ENCODE peak calls at places on chromosomes 3 and 15, in four cellular contexts. Z is SK-N-SH, Q is upper lobe of left lung, F is spleen. P is an unnamed sample. For H3K4me1, the result is how much of the 10 kb centered on the place peaks cover.

GRCh38 chr3:179068779-179069530 is 2.7 kb downstream of the ZMAT3 start:
- DNase-seq in Z (peak), Q (no peak), F (no peak), P (no peak)

GRCh38 chr3:123663977-123664376 is 79.1 kb upstream of the HACD2 start:
- DNase-seq in Z (no peak), Q (peak), F (no peak), P (no peak)

GRCh38 chr3:133859381-133860245 is 36.1 kb downstream of the RAB6B start:
- DNase-seq in Z (no peak), Q (no peak), F (no peak), P (no peak)

GRCh38 chr15:73388256-73388781 is 19.6 kb upstream of the HCN4 start:
- DNase-seq in Z (no peak), Q (no peak), F (no peak), P (peak)

GRCh38 chr15:100650685-100651084 is 48.3 kb downstream of the ASB7 start:
- DNase-seq in Z (no peak), Q (no peak), F (no peak), P (no peak)

GRCh38 chr15:84981711-84982300 is at the start of gene PDE8A:
- DNase-seq in Z (peak), Q (peak), F (no peak), P (peak)

GRCh38 chr3:23036728-23037127 is 166.4 kb upstream of the UBE2E2 start:
- DNase-seq in Z (no peak), Q (no peak), F (no peak), P (no peak)

GRCh38 chr15:26391556-26392229 is 381.2 kb downstream of the GABRB3 start:
- DNase-seq in Z (no peak), Q (no peak), F (no peak), P (no peak)

GRCh38 chr15:66714543-66714981 is 12.5 kb downstream of the SMAD6 start:
- DNase-seq in Z (no peak), Q (no peak), F (no peak), P (no peak)

GRCh38 chr3:149615731-149616221 is 42.0 kb downstream of the WWTR1 start:
- DNase-seq in Z (no peak), Q (no peak), F (no peak), P (no peak)

GRCh38 chr3:10468611-10469354 is 36.6 kb downstream of the ATP2B2 start:
- DNase-seq in Z (peak), Q (no peak), F (peak), P (no peak)

GRCh38 chr3:136120373-136121348 is 75.5 kb downstream of the MSL2 start:
- DNase-seq in Z (no peak), Q (no peak), F (no peak), P (no peak)

GRCh38 chr15:100559330-100559729 is 30.6 kb upstream of the CERS3 start:
- DNase-seq in Z (no peak), Q (no peak), F (no peak), P (peak)

GRCh38 chr15:92025717-92026270 is 172.3 kb downstream of the SLCO3A1 start:
- DNase-seq in Z (no peak), Q (no peak), F (no peak), P (no peak)

GRCh38 chr3:148150141-148150540 is 547.6 kb upstream of the AGTR1 start:
- DNase-seq in Z (no peak), Q (no peak), F (no peak), P (no peak)

GRCh38 chr3:149705416-149705815 is 46.9 kb downstream of the COMMD2 start:
- DNase-seq in Z (no peak), Q (no peak), F (no peak), P (no peak)

GRCh38 chr3:163939926-163940325 is 1138.4 kb downstream of the SI start:
- DNase-seq in Z (no peak), Q (no peak), F (no peak), P (no peak)

GRCh38 chr15:70024521-70024920 is 73.2 kb downstream of the TLE3 start:
- DNase-seq in Z (no peak), Q (no peak), F (peak), P (no peak)

GRCh38 chr3:159762981-159763465 is 225.6 kb upstream of the IL12A start:
- DNase-seq in Z (peak), Q (peak), F (peak), P (peak)

GRCh38 chr15:40279437-40280141 is 3.3 kb downstream of the ANKRD63 start:
- DNase-seq in Z (peak), Q (peak), F (peak), P (no peak)

GRCh38 chr3:52537165-52537635 is 795 bp downstream of the UQCC5 start:
- DNase-seq in Z (no peak), Q (no peak), F (no peak), P (no peak)

GRCh38 chr3:99920530-99921376 is 103.1 kb downstream of the CMSS1 start:
- DNase-seq in Z (no peak), Q (no peak), F (no peak), P (peak)

GRCh38 chr15:85504739-85505676 is 124.6 kb downstream of the AKAP13 start:
- DNase-seq in Z (peak), Q (no peak), F (no peak), P (no peak)

GRCh38 chr3:114299421-114299820 is 5.6 kb downstream of the TIGIT start:
- DNase-seq in Z (peak), Q (peak), F (no peak), P (no peak)

GRCh38 chr15:83283813-83284562 is 476 bp downstream of the BNC1 start:
- DNase-seq in Z (peak), Q (peak), F (no peak), P (no peak)

GRCh38 chr15:35393403-35393802 is 152.6 kb downstream of the DPH6 start:
- DNase-seq in Z (no peak), Q (no peak), F (no peak), P (no peak)

GRCh38 chr3:131701153-131701791 is 198.5 kb upstream of the MRPL3 start:
- DNase-seq in Z (no peak), Q (no peak), F (no peak), P (no peak)
- H3K4me1 ChIP-seq in Z (under half), Q (under half), F (under half), P (under half)

GRCh38 chr3:49554639-49555265 is 475 bp downstream of the BSN start:
- DNase-seq in Z (no peak), Q (peak), F (peak), P (no peak)
- TF ChIP-seq POLR2AphosphoS5 in Z (no peak), Q (no peak), F (no peak), P (no peak)

DNA sequence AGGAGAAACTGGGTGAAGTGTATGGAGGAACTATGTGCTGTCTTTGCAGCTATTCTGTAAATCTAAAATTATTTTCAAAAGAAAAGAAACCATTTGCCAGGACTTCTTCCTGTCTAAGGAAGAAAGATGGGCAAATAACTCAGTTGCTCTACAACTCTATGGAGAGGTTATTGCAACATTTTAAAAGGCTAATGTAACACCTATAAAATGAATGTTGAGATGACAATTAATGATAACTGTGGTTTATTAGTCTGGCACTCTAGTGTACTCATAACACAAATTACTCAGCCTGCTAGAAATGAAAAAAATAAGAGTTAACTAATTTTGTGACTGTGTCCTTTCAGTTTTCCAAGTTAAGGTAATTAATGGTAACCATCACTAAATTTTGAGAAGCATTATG is 32.3 kb downstream of the SLC4A7 start:
- DNase-seq in Z (no peak), Q (no peak), F (no peak), P (no peak)
- H3K27ac ChIP-seq in Z (no peak), Q (no peak), F (no peak), P (no peak)

DNA sequence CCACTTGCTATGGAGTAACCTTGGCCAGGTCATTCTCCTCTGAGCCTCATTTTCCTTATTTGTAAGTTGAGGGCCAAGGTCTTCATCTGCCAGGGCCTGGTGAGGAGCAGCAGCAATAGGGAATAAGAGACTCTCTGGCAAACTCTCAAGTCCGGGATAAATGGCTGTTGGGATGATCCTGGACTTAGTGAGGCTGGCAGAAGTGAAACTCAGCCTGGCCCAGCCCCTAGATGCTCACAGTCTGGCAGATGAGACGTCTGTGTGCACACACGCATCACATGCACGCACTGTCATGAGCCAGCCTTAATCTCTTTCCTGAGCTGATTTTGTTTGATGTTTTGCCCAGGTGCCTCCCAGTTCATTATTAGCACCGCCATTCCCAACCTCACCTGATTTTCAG is 26.8 kb downstream of the SLC6A6 start:
- DNase-seq in Z (no peak), Q (no peak), F (no peak), P (no peak)
- H3K4me1 ChIP-seq in Z (under half), Q (half or more), F (half or more), P (half or more)

GRCh38 chr3:185929192-185930151 is 8.3 kb downstream of the TRA2B start:
- DNase-seq in Z (no peak), Q (no peak), F (no peak), P (no peak)

GRCh38 chr3:185925353-185925752 is 12.5 kb downstream of the TRA2B start:
- DNase-seq in Z (no peak), Q (no peak), F (no peak), P (no peak)

GRCh38 chr3:185926445-185926844 is 11.4 kb downstream of the TRA2B start:
- DNase-seq in Z (no peak), Q (no peak), F (no peak), P (no peak)

GRCh38 chr3:185928532-185928931 is 9.3 kb downstream of the TRA2B start:
- DNase-seq in Z (no peak), Q (no peak), F (no peak), P (no peak)

DNA sequence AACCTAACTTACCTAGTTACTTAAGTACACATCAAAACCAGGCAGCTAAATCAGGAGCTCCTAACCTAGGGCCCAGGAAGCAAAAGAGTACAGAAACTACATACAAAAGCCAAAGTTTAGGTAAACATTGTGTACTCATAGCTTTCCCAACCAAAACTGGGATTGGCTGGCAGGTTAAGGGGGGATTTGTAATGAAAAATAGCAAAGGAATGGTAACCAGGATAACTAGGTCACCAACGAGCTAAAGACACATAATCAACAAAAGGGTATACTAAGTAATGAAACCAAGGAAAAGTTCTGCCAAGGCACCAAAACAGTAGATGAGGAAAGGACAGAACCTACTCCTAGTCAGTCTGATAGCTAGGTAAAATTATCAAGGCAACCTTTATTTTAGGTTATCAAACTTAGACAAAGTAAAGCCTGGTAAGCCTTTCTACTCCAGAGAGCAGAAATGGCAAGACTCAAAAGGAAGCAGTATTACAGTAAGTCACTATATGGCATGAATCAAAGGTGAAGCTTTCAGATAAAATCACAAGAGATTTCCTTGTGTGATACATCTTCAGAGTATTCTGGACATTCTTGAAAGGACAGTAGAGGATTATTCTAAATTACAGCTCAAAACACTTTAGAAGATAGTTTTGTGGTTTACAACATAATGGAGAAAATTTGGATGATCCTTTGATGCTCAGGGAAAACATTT is 10.2 kb downstream of the TRA2B start:
- DNase-seq in Z (no peak), Q (no peak), F (no peak), P (no peak)
- TF ChIP-seq POLR2AphosphoS5 in Z (no peak), Q (no peak), F (no peak), P (no peak)

GRCh38 chr15:75714195-75714594 is 1.5 kb upstream of the CSPG4 start:
- DNase-seq in Z (no peak), Q (no peak), F (no peak), P (no peak)
- H3K27ac ChIP-seq in Z (no peak), Q (no peak), F (no peak), P (no peak)

GRCh38 chr3:56974242-56974945 is 86.1 kb upstream of the SPATA12 start:
- DNase-seq in Z (no peak), Q (no peak), F (no peak), P (no peak)

GRCh38 chr3:56971261-56971660 is 89.2 kb upstream of the SPATA12 start:
- DNase-seq in Z (no peak), Q (no peak), F (no peak), P (no peak)

GRCh38 chr3:56970401-56971002 is 90.0 kb upstream of the SPATA12 start:
- DNase-seq in Z (no peak), Q (no peak), F (no peak), P (no peak)

GRCh38 chr3:56969851-56970250 is 90.6 kb upstream of the SPATA12 start:
- DNase-seq in Z (no peak), Q (no peak), F (no peak), P (no peak)

GRCh38 chr3:56971816-56972215 is 88.6 kb upstream of the SPATA12 start:
- DNase-seq in Z (no peak), Q (no peak), F (no peak), P (no peak)
- H3K4me1 ChIP-seq in Z (under half), Q (under half), F (under half), P (under half)

GRCh38 chr3:45381168-45381852 is 7.1 kb upstream of the LARS2 start:
- DNase-seq in Z (no peak), Q (no peak), F (no peak), P (no peak)

GRCh38 chr3:45387636-45388348 is 584 bp upstream of the LARS2 start:
- DNase-seq in Z (no peak), Q (no peak), F (no peak), P (no peak)

DNA sequence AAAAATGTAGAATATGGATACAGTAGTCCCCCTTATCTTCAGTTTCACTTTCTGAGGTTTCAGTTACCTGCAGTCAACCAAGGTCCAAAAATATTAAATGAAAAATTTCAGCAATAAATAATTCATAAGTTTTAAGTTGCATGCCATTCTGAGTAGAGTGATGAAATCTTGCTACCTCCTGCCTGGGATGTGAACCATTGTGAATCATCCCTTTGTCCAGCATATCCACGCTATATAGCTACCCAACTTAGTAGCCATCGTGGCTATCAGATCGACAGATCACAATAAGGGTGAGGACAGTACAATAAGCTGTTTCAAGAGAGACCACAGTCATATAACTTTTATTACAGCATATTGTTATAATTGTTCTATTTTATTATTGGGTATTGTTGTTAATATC is 1.2 kb upstream of the LARS2 start:
- DNase-seq in Z (no peak), Q (no peak), F (no peak), P (no peak)
- TF ChIP-seq POLR2AphosphoS5 in Z (no peak), Q (no peak), F (no peak), P (no peak)

P was measured in suprapubic skin.